ENCODE peak calls at places on chromosome 21, in four cellular contexts. F, K, Q and B are unnamed samples.

GRCh38 chr21:45869121-45870007 is 112.2 kb upstream of the COL6A1 start:
- DNase-seq in F (peak), K (no peak), Q (no peak), B (peak)

GRCh38 chr21:40422851-40423635 is 423.9 kb downstream of the DSCAM start:
- DNase-seq in F (no peak), K (no peak), Q (no peak), B (no peak)

GRCh38 chr21:14826630-14827029 is 238.2 kb downstream of the NRIP1 start:
- DNase-seq in F (no peak), K (no peak), Q (no peak), B (no peak)

GRCh38 chr21:46191257-46191685 is 7.0 kb upstream of the SPATC1L start:
- DNase-seq in F (no peak), K (peak), Q (no peak), B (peak)

GRCh38 chr21:37503848-37504467 is 137.4 kb downstream of the DYRK1A start:
- DNase-seq in F (no peak), K (no peak), Q (no peak), B (peak)

GRCh38 chr21:44931501-44932365 is 8.1 kb upstream of the SLX9 start:
- DNase-seq in F (peak), K (peak), Q (peak), B (no peak)

GRCh38 chr21:32803651-32804050 is 32.1 kb upstream of the PAXBP1 start:
- DNase-seq in F (no peak), K (no peak), Q (no peak), B (no peak)

GRCh38 chr21:45039309-45040113 is 34.9 kb upstream of the ADARB1 start:
- DNase-seq in F (no peak), K (no peak), Q (no peak), B (no peak)

GRCh38 chr21:33028759-33029511 is 3.2 kb downstream of the OLIG2 start:
- DNase-seq in F (peak), K (no peak), Q (no peak), B (no peak)

GRCh38 chr21:33332143-33332542 is 7.4 kb downstream of the IFNAR1 start:
- DNase-seq in F (no peak), K (no peak), Q (no peak), B (no peak)

GRCh38 chr21:15781986-15782385 is 52.2 kb downstream of the USP25 start:
- DNase-seq in F (no peak), K (no peak), Q (no peak), B (no peak)

GRCh38 chr21:21688877-21689276 is 690.7 kb downstream of the NCAM2 start:
- DNase-seq in F (peak), K (peak), Q (no peak), B (no peak)

GRCh38 chr21:40047993-40048730 is 180.9 kb downstream of the PCP4 start:
- DNase-seq in F (no peak), K (no peak), Q (no peak), B (no peak)

GRCh38 chr21:45889961-45890360 is 91.6 kb upstream of the COL6A1 start:
- DNase-seq in F (no peak), K (no peak), Q (peak), B (no peak)

GRCh38 chr21:38178653-38179503 is 77.9 kb upstream of the KCNJ15 start:
- DNase-seq in F (no peak), K (no peak), Q (no peak), B (no peak)

GRCh38 chr21:14084701-14085100 is 126.1 kb downstream of the LIPI start:
- DNase-seq in F (no peak), K (no peak), Q (no peak), B (no peak)

DNA sequence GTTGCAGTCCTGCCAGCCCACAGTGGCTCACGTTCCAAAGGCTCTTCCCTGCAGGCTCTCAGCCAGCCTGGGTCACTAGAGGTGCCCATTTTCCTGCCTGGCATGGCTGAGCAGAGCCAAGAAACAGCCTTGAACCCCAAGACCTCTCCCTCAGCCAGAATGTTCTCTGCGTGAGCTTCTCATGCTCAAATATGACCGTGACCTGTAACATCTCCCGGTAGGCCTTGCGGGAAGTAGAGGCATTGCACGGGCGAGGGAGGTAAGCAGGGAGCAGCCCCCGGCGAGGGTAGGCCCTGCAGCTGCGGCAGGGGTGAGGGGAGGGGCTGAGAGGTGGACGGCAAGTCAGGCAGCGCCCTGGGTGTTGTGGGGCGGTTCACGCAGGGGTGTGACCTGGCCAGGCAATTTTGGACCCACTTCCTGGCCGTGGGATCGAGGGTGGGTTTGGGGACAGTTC is 20.0 kb downstream of the RRP1 start:
- DNase-seq in F (no peak), K (no peak), Q (no peak), B (no peak)
- H3K4me3 ChIP-seq in F (no peak), K (no peak), Q (no peak), B (no peak)

GRCh38 chr21:36297555-36297937 is 22.5 kb upstream of the MORC3 start:
- DNase-seq in F (no peak), K (peak), Q (no peak), B (no peak)

DNA sequence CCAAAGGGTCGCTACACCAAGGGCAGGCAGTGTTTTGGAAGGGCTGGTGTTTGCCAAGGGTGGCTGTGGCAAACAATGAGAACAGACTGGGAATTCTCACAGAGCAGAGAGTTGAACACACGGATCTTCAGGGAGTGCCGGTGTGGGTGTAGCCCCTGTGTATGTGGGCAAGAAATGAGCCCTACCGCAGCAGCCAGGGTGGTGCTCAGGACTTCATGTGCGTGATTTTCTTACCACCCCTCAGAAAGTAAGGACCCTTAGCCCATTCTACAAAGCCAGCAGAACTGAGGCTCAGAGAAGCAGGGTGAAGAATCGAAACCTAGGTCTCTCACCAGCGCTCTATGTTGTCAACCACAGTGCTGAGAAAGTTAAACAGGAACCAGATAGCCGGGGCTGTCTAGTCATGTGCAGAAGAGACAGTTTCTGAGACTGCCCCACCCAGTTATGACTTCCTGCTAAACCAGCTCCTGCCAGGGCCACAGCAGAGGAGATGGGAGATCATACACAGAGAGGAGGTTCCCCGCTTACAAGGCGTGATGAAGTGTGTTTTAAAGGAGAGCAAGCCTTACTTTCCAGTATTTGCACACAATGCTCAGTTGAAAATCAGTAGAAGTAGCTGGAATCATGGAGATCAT is 21.9 kb upstream of the MORC3 start:
- DNase-seq in F (no peak), K (peak), Q (no peak), B (no peak)
- H3K4me3 ChIP-seq in F (no peak), K (peak), Q (peak), B (no peak)

GRCh38 chr21:17793271-17793670 is 25.9 kb downstream of the C21orf91 start:
- DNase-seq in F (no peak), K (no peak), Q (no peak), B (no peak)
- H3K4me3 ChIP-seq in F (no peak), K (peak), Q (peak), B (no peak)

GRCh38 chr21:34884346-34884929 is 164.7 kb downstream of the RUNX1 start:
- DNase-seq in F (no peak), K (no peak), Q (no peak), B (no peak)
- H3K4me3 ChIP-seq in F (no peak), K (peak), Q (peak), B (peak)

DNA sequence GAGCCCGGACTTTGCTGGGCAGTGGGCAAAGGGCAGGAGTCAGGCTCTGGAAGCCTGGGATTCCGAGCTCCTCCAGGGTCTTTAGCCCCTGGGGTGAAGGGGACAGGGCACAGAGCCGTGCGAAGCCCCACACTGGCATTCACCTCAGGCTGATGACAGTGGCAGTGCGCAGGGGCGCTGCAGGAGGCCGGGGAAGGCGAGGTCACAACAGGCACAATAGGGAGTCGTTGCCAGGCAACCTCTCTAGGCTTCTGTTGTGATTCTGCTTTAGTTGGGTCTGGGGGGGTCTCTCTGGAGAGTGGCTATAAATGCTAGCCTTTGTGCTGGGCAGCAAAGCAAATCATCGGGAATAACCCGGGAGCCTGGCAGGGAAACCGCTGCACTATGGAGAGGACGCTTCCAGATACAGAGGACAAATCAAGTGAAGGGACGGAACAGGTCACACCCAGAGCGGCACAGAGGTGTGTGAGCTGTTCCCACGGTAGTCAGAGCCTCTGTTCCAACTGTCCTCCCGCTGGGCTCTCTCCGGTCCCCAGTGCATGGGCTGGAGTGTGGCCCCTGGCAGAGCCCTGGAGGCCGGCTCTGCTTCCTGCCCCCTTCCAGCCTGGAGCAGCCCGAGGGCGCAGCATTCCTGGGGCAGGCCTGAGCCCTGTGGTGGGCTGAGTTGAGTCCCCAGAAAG is 11.7 kb upstream of the ZBTB21 start:
- DNase-seq in F (peak), K (no peak), Q (no peak), B (no peak)
- H3K4me3 ChIP-seq in F (no peak), K (no peak), Q (no peak), B (no peak)

GRCh38 chr21:43287974-43288755 is 119.4 kb downstream of the CRYAA start:
- DNase-seq in F (no peak), K (peak), Q (no peak), B (no peak)
- H3K4me3 ChIP-seq in F (no peak), K (no peak), Q (no peak), B (no peak)